ENCODE peak calls at places on chromosomes 2 and 18, in seven cellular contexts. One of them, this sample, is unnamed.

GRCh38 chr18:37649930-37650329 is 84.3 kb upstream of the CELF4 start:
- DNase-seq in lower leg skin: no peak
- DNase-seq in heart left ventricle: no peak
- DNase-seq in iPS DF 6.9: no peak
- DNase-seq in AG04449: no peak
- DNase-seq in HFF-Myc: no peak
- DNase-seq in foreskin fibroblast: no peak
- DNase-seq in this sample: no peak

GRCh38 chr2:46350030-46350699 is 53.0 kb downstream of the EPAS1 start:
- DNase-seq in heart left ventricle: no peak
- DNase-seq in foreskin fibroblast: no peak
- DNase-seq in AG04449: no peak
- DNase-seq in lower leg skin: no peak
- DNase-seq in iPS DF 6.9: no peak
- DNase-seq in HFF-Myc: no peak
- DNase-seq in this sample: no peak

GRCh38 chr2:158747346-158747745 is 47.8 kb upstream of the DAPL1 start:
- DNase-seq in heart left ventricle: no peak
- DNase-seq in lower leg skin: no peak
- DNase-seq in foreskin fibroblast: no peak
- DNase-seq in HFF-Myc: no peak
- DNase-seq in iPS DF 6.9: no peak
- DNase-seq in AG04449: no peak
- DNase-seq in this sample: no peak

GRCh38 chr2:94956797-94957391 is 68.6 kb upstream of the MAL start:
- DNase-seq in iPS DF 6.9: peak; percentile 11
- DNase-seq in heart left ventricle: no peak
- DNase-seq in lower leg skin: no peak
- DNase-seq in HFF-Myc: peak; percentile 15
- DNase-seq in AG04449: no peak
- DNase-seq in foreskin fibroblast: peak; percentile 15
- DNase-seq in this sample: peak; percentile 63

GRCh38 chr2:109702250-109702985 is 88.3 kb downstream of the SOWAHC start:
- DNase-seq in heart left ventricle: no peak
- DNase-seq in lower leg skin: no peak
- DNase-seq in AG04449: no peak
- DNase-seq in foreskin fibroblast: peak; percentile 55
- DNase-seq in iPS DF 6.9: no peak
- DNase-seq in HFF-Myc: peak; percentile 14
- DNase-seq in this sample: no peak

GRCh38 chr2:126534508-126534907 is 121.5 kb upstream of the GYPC start:
- DNase-seq in iPS DF 6.9: no peak
- DNase-seq in lower leg skin: no peak
- DNase-seq in AG04449: no peak
- DNase-seq in heart left ventricle: peak; percentile 64
- DNase-seq in foreskin fibroblast: no peak
- DNase-seq in HFF-Myc: no peak
- DNase-seq in this sample: no peak

GRCh38 chr2:24819442-24820174 is 26.4 kb downstream of the CENPO start:
- DNase-seq in foreskin fibroblast: no peak
- DNase-seq in iPS DF 6.9: no peak
- DNase-seq in HFF-Myc: no peak
- DNase-seq in heart left ventricle: no peak
- DNase-seq in lower leg skin: no peak
- DNase-seq in AG04449: no peak
- DNase-seq in this sample: peak; percentile 28

GRCh38 chr2:96870631-96871255 is 863 bp upstream of the SEMA4C start:
- DNase-seq in heart left ventricle: no peak
- DNase-seq in HFF-Myc: no peak
- DNase-seq in AG04449: no peak
- DNase-seq in foreskin fibroblast: no peak
- DNase-seq in lower leg skin: peak; percentile 68
- DNase-seq in iPS DF 6.9: no peak
- DNase-seq in this sample: no peak

GRCh38 chr2:106280653-106281202 is 86.6 kb upstream of the UXS1 start:
- DNase-seq in HFF-Myc: no peak
- DNase-seq in AG04449: no peak
- DNase-seq in iPS DF 6.9: no peak
- DNase-seq in lower leg skin: peak; percentile 4
- DNase-seq in heart left ventricle: no peak
- DNase-seq in foreskin fibroblast: no peak
- DNase-seq in this sample: no peak

GRCh38 chr2:29723255-29724001 is 198.0 kb downstream of the ALK start:
- DNase-seq in foreskin fibroblast: no peak
- DNase-seq in heart left ventricle: no peak
- DNase-seq in AG04449: no peak
- DNase-seq in HFF-Myc: no peak
- DNase-seq in lower leg skin: no peak
- DNase-seq in iPS DF 6.9: no peak
- DNase-seq in this sample: no peak

GRCh38 chr18:28904789-28905364 is 727.9 kb upstream of the CDH2 start:
- DNase-seq in foreskin fibroblast: no peak
- DNase-seq in HFF-Myc: no peak
- DNase-seq in heart left ventricle: no peak
- DNase-seq in iPS DF 6.9: no peak
- DNase-seq in lower leg skin: no peak
- DNase-seq in AG04449: no peak
- DNase-seq in this sample: no peak

GRCh38 chr2:23993736-23994269 is 16.1 kb upstream of the MFSD2B start:
- DNase-seq in HFF-Myc: no peak
- DNase-seq in heart left ventricle: no peak
- DNase-seq in AG04449: no peak
- DNase-seq in foreskin fibroblast: no peak
- DNase-seq in iPS DF 6.9: no peak
- DNase-seq in lower leg skin: no peak
- DNase-seq in this sample: no peak

GRCh38 chr2:198490748-198491147 is 686.4 kb downstream of the PLCL1 start:
- DNase-seq in lower leg skin: no peak
- DNase-seq in foreskin fibroblast: no peak
- DNase-seq in HFF-Myc: no peak
- DNase-seq in heart left ventricle: no peak
- DNase-seq in AG04449: no peak
- DNase-seq in iPS DF 6.9: no peak
- DNase-seq in this sample: no peak

GRCh38 chr2:31002510-31002909 is 135.7 kb downstream of the GALNT14 start:
- DNase-seq in foreskin fibroblast: no peak
- DNase-seq in iPS DF 6.9: no peak
- DNase-seq in HFF-Myc: no peak
- DNase-seq in AG04449: no peak
- DNase-seq in heart left ventricle: no peak
- DNase-seq in lower leg skin: no peak
- DNase-seq in this sample: no peak
- H3K4me3 ChIP-seq in foreskin fibroblast: no peak overlapping the region
- H3K4me3 ChIP-seq in iPS DF 6.9: no peak overlapping the region
- H3K4me3 ChIP-seq in HFF-Myc: no peak overlapping the region
- H3K4me3 ChIP-seq in AG04449: no peak overlapping the region
- H3K4me3 ChIP-seq in heart left ventricle: no peak overlapping the region
- H3K4me3 ChIP-seq in lower leg skin: no peak overlapping the region
- H3K4me3 ChIP-seq in this sample: no peak overlapping the region

GRCh38 chr2:88600038-88600465 is 27.2 kb downstream of the EIF2AK3 start:
- DNase-seq in HFF-Myc: peak; percentile 95
- DNase-seq in heart left ventricle: peak; percentile 33
- DNase-seq in AG04449: peak; percentile 72
- DNase-seq in foreskin fibroblast: peak; percentile 93
- DNase-seq in lower leg skin: peak; percentile 33
- DNase-seq in iPS DF 6.9: peak; percentile 39
- DNase-seq in this sample: peak; percentile 46
- H3K4me3 ChIP-seq in HFF-Myc: no peak overlapping the region
- H3K4me3 ChIP-seq in heart left ventricle: no peak overlapping the region
- H3K4me3 ChIP-seq in AG04449: no peak overlapping the region
- H3K4me3 ChIP-seq in foreskin fibroblast: no peak overlapping the region
- H3K4me3 ChIP-seq in lower leg skin: no peak overlapping the region
- H3K4me3 ChIP-seq in iPS DF 6.9: no peak overlapping the region
- H3K4me3 ChIP-seq in this sample: no peak overlapping the region

DNA sequence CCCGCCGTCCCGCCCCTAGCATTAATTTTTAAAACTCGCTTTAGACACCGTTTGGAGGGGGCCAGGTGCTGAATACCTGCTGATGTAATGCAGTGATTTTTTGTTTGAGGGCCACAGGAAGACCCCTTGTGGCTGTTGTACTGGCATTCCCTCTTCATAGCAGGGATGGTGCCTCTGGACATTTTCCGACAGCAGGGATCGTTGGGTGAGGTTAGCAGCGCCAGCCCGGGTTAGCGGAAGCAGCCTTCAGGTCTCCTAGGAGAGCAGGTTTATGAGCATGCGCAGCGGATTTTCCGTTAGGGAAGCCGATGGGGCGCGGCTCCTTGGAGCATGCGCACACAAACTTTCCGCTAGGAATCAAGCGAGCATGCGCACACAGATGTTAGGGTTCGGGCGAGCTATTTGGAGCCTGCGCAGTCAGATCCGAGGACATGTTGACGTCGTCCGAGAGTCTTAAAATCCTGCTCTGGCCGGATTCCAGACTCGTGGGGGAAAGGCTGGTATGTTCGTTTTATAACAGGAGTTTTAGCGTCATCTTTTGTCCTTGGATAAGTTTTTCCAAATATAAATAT is 17.2 kb upstream of the C2orf74 start:
- DNase-seq in heart left ventricle: peak; percentile 96
- DNase-seq in HFF-Myc: peak; percentile 98
- DNase-seq in lower leg skin: peak; percentile 93
- DNase-seq in AG04449: peak; percentile 67
- DNase-seq in foreskin fibroblast: peak; percentile 95
- DNase-seq in iPS DF 6.9: peak; percentile 99
- DNase-seq in this sample: peak; percentile 93
- H3K4me3 ChIP-seq in heart left ventricle: peak overlapping the region; percentile 78
- H3K4me3 ChIP-seq in HFF-Myc: peak overlapping the region; percentile 63
- H3K4me3 ChIP-seq in lower leg skin: peak overlapping the region; percentile 28
- H3K4me3 ChIP-seq in AG04449: peak overlapping the region; percentile 90
- H3K4me3 ChIP-seq in foreskin fibroblast: peak overlapping the region; percentile 91
- H3K4me3 ChIP-seq in iPS DF 6.9: peak overlapping the region; percentile 26
- H3K4me3 ChIP-seq in this sample: peak overlapping the region; percentile 52

GRCh38 chr2:189783927-189784867 is at the start of the genes ORMDL1 and PMS1:
- DNase-seq in AG04449: peak; percentile 70
- DNase-seq in HFF-Myc: peak; percentile 81
- DNase-seq in foreskin fibroblast: peak; percentile 97
- DNase-seq in heart left ventricle: peak; percentile 97
- DNase-seq in lower leg skin: peak; percentile 92
- DNase-seq in iPS DF 6.9: peak; percentile 87
- DNase-seq in this sample: peak; percentile 94

GRCh38 chr2:189783451-189783926 is 650 bp downstream of the ORMDL1 start:
- DNase-seq in lower leg skin: no peak
- DNase-seq in HFF-Myc: no peak
- DNase-seq in iPS DF 6.9: no peak
- DNase-seq in AG04449: no peak
- DNase-seq in foreskin fibroblast: no peak
- DNase-seq in heart left ventricle: no peak
- DNase-seq in this sample: peak; percentile 11

DNA sequence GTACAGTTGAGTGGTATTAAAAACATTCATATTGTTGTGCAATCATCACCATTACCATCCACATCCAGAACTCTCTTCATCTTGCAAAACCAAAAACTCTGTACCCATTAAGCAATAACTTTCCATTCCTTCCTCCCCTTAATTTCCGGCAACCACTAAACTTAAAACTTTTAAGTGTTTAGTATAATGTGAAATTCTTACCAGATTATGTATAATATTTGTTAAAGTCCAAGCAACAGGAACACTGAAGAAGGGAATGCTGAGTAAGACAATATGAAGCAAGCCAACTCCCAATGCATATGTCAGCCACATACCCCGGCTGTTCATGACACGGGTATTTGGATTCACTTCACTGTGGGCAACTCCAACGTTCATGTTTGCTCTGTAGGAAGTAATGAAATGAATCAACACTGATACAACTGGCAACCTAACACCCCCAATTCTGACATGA is 1.9 kb downstream of the ORMDL1 start:
- DNase-seq in iPS DF 6.9: no peak
- DNase-seq in lower leg skin: no peak
- DNase-seq in AG04449: no peak
- DNase-seq in heart left ventricle: no peak
- DNase-seq in HFF-Myc: no peak
- DNase-seq in foreskin fibroblast: no peak
- DNase-seq in this sample: no peak
- H3K4me3 ChIP-seq in iPS DF 6.9: no peak overlapping the region
- H3K4me3 ChIP-seq in lower leg skin: no peak overlapping the region
- H3K4me3 ChIP-seq in AG04449: peak overlapping the region; percentile 85
- H3K4me3 ChIP-seq in heart left ventricle: peak overlapping the region; percentile 79
- H3K4me3 ChIP-seq in HFF-Myc: peak overlapping the region; percentile 54
- H3K4me3 ChIP-seq in foreskin fibroblast: peak overlapping the region; percentile 77
- H3K4me3 ChIP-seq in this sample: no peak overlapping the region

GRCh38 chr2:219332542-219332941 is at the start of gene RESP18:
- DNase-seq in heart left ventricle: no peak
- DNase-seq in foreskin fibroblast: no peak
- DNase-seq in AG04449: no peak
- DNase-seq in iPS DF 6.9: no peak
- DNase-seq in HFF-Myc: no peak
- DNase-seq in lower leg skin: no peak
- DNase-seq in this sample: peak; percentile 85

GRCh38 chr2:219331560-219332213 is 857 bp downstream of the RESP18 start:
- DNase-seq in HFF-Myc: no peak
- DNase-seq in heart left ventricle: peak; percentile 37
- DNase-seq in foreskin fibroblast: peak; percentile 17
- DNase-seq in lower leg skin: no peak
- DNase-seq in iPS DF 6.9: no peak
- DNase-seq in AG04449: no peak
- DNase-seq in this sample: peak; percentile 87

GRCh38 chr2:219335373-219335786 is 2.8 kb upstream of the RESP18 start:
- DNase-seq in iPS DF 6.9: no peak
- DNase-seq in AG04449: no peak
- DNase-seq in foreskin fibroblast: no peak
- DNase-seq in lower leg skin: no peak
- DNase-seq in heart left ventricle: no peak
- DNase-seq in HFF-Myc: no peak
- DNase-seq in this sample: no peak
- H3K4me3 ChIP-seq in iPS DF 6.9: no peak overlapping the region
- H3K4me3 ChIP-seq in AG04449: no peak overlapping the region
- H3K4me3 ChIP-seq in foreskin fibroblast: no peak overlapping the region
- H3K4me3 ChIP-seq in lower leg skin: no peak overlapping the region
- H3K4me3 ChIP-seq in heart left ventricle: no peak overlapping the region
- H3K4me3 ChIP-seq in HFF-Myc: no peak overlapping the region
- H3K4me3 ChIP-seq in this sample: no peak overlapping the region

GRCh38 chr18:5490753-5491240 is 53.0 kb downstream of the EPB41L3 start:
- DNase-seq in HFF-Myc: no peak
- DNase-seq in heart left ventricle: no peak
- DNase-seq in lower leg skin: no peak
- DNase-seq in iPS DF 6.9: no peak
- DNase-seq in AG04449: no peak
- DNase-seq in foreskin fibroblast: no peak
- DNase-seq in this sample: no peak

GRCh38 chr18:5488844-5489243 is 55.0 kb downstream of the EPB41L3 start:
- DNase-seq in foreskin fibroblast: no peak
- DNase-seq in heart left ventricle: no peak
- DNase-seq in iPS DF 6.9: no peak
- DNase-seq in AG04449: no peak
- DNase-seq in HFF-Myc: no peak
- DNase-seq in lower leg skin: no peak
- DNase-seq in this sample: no peak
- H3K4me3 ChIP-seq in foreskin fibroblast: no peak overlapping the region
- H3K4me3 ChIP-seq in heart left ventricle: no peak overlapping the region
- H3K4me3 ChIP-seq in iPS DF 6.9: no peak overlapping the region
- H3K4me3 ChIP-seq in AG04449: no peak overlapping the region
- H3K4me3 ChIP-seq in HFF-Myc: no peak overlapping the region
- H3K4me3 ChIP-seq in lower leg skin: no peak overlapping the region
- H3K4me3 ChIP-seq in this sample: no peak overlapping the region

DNA sequence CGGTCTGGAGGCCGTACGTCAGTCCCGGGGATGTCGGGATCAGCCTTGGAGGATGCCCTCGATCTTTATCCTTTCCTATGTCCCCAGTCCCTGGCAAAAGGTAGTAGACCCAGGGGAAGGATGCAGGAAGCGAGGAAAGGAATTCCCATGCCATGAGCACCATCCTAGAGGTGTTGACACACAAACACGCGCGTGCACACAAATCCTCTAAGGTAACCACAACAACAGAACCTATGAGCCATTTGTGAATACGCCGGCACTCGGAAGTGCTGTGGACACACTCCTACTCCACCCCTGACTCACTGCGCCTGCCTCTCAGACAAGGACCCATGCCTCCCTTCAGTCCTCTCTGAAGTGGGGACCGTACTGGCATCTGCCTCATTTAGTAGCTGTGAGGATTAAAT is 11.3 kb upstream of the MLPH start:
- DNase-seq in heart left ventricle: no peak
- DNase-seq in iPS DF 6.9: no peak
- DNase-seq in HFF-Myc: no peak
- DNase-seq in lower leg skin: no peak
- DNase-seq in AG04449: no peak
- DNase-seq in foreskin fibroblast: no peak
- DNase-seq in this sample: no peak
- H3K4me3 ChIP-seq in heart left ventricle: peak overlapping the region; percentile 74
- H3K4me3 ChIP-seq in iPS DF 6.9: peak overlapping the region; percentile 65
- H3K4me3 ChIP-seq in HFF-Myc: peak overlapping the region; percentile 51
- H3K4me3 ChIP-seq in lower leg skin: no peak overlapping the region
- H3K4me3 ChIP-seq in AG04449: peak overlapping the region; percentile 56
- H3K4me3 ChIP-seq in foreskin fibroblast: peak overlapping the region; percentile 59
- H3K4me3 ChIP-seq in this sample: peak overlapping the region; percentile 72